ENCODE peak calls at places on chromosomes 6 and 20, in ten cellular contexts. H, A, G, K, U, D, O, E, J and B are unnamed samples.

GRCh38 chr6:137233561-137234504 is 14.6 kb upstream of the IFNGR1 start:
- DNase-seq in H (no peak), A (no peak), G (peak; percentile 68), K (no peak), U (peak; percentile 78), D (no peak), O (peak; percentile 53), E (no peak), J (no peak), B (no peak)

GRCh38 chr6:134394905-134395304 is 77.0 kb upstream of the SGK1 start:
- DNase-seq in H (no peak), A (no peak), G (no peak), K (no peak), U (no peak), D (no peak), O (no peak), E (no peak), J (no peak), B (no peak)

GRCh38 chr6:163438940-163439335 is 24.4 kb downstream of the QKI start:
- DNase-seq in H (peak; percentile 20), A (no peak), G (no peak), K (no peak), U (no peak), D (peak; percentile 25), O (peak; percentile 72), E (no peak), J (no peak), B (peak; percentile 49)

GRCh38 chr20:32480361-32481199 is 104.6 kb downstream of the NOL4L start:
- DNase-seq in H (no peak), A (no peak), G (no peak), K (no peak), U (no peak), D (no peak), O (no peak), E (no peak), J (no peak), B (no peak)

GRCh38 chr6:70345619-70346018 is 42.7 kb upstream of the COL9A1 start:
- DNase-seq in H (no peak), A (no peak), G (no peak), K (no peak), U (no peak), D (no peak), O (no peak), E (no peak), J (no peak), B (no peak)

GRCh38 chr6:49264496-49264895 is 198.6 kb downstream of the MMUT start:
- DNase-seq in H (no peak), A (no peak), G (no peak), K (no peak), U (no peak), D (no peak), O (no peak), E (no peak), J (no peak), B (no peak)

GRCh38 chr20:54162378-54162777 is 11.4 kb downstream of the CYP24A1 start:
- DNase-seq in H (no peak), A (no peak), G (no peak), K (no peak), U (no peak), D (no peak), O (no peak), E (no peak), J (no peak), B (no peak)

GRCh38 chr6:139534472-139535115 is 160.1 kb upstream of the CITED2 start:
- DNase-seq in H (no peak), A (no peak), G (no peak), K (no peak), U (no peak), D (no peak), O (no peak), E (no peak), J (no peak), B (no peak)

GRCh38 chr20:39830903-39831302 is 858.1 kb downstream of the MAFB start:
- DNase-seq in H (no peak), A (no peak), G (no peak), K (no peak), U (no peak), D (no peak), O (no peak), E (no peak), J (no peak), B (no peak)

GRCh38 chr20:54212226-54212625 is 4.3 kb downstream of the PFDN4 start:
- DNase-seq in H (no peak), A (no peak), G (no peak), K (peak; percentile 41), U (no peak), D (no peak), O (no peak), E (no peak), J (no peak), B (no peak)

GRCh38 chr6:34773906-34774305 is 16.6 kb downstream of the SNRPC start:
- DNase-seq in H (no peak), A (no peak), G (no peak), K (no peak), U (no peak), D (no peak), O (no peak), E (no peak), J (no peak), B (no peak)